ENCODE peak calls at places on chromosomes 1 and 21, in seven cellular contexts. Z is NCI-H1105, E is mammary epithelial cell, Y is brain microvascular endothelial cell, I is kidney tubule cell, S is mucosa of gallbladder, K is occipital lobe. T is an unnamed sample.

GRCh38 chr21:14551741-14552140 is 5.6 kb upstream of the SAMSN1 start:
- DNase-seq in K (no peak), Y (no peak), Z (no peak), I (peak; percentile 68), S (no peak), E (no peak), T (no peak)

GRCh38 chr1:169091480-169091941 is 15.0 kb upstream of the ATP1B1 start:
- DNase-seq in Z (no peak), S (no peak), K (peak; percentile 41), E (no peak), I (peak; percentile 98), Y (peak; percentile 35), T (no peak)

GRCh38 chr1:55015123-55015522 is 16.4 kb downstream of the BSND start:
- DNase-seq in Z (no peak), S (no peak), Y (no peak), E (no peak), K (no peak), I (no peak), T (no peak)

GRCh38 chr21:45019076-45019886 is 55.1 kb upstream of the ADARB1 start:
- DNase-seq in Z (no peak), S (no peak), K (no peak), Y (peak; percentile 54), E (no peak), I (no peak), T (no peak)

GRCh38 chr1:22625262-22625925 is 11.0 kb upstream of the C1QA start:
- DNase-seq in Z (no peak), I (no peak), Y (no peak), E (peak; percentile 4), S (no peak), K (no peak), T (no peak)

GRCh38 chr1:69836961-69837636 is 269.4 kb downstream of the LRRC7 start:
- DNase-seq in I (peak; percentile 46), Z (no peak), E (no peak), K (no peak), S (no peak), Y (peak; percentile 12), T (no peak)

GRCh38 chr1:233672732-233673131 is 58.8 kb downstream of the KCNK1 start:
- DNase-seq in K (no peak), Y (no peak), S (peak; percentile 43), Z (no peak), I (peak; percentile 30), E (no peak), T (no peak)

GRCh38 chr1:117365350-117366280 is 1.6 kb upstream of the MAN1A2 start:
- DNase-seq in Y (no peak), S (no peak), I (no peak), Z (no peak), K (no peak), E (no peak), T (no peak)

GRCh38 chr1:179298952-179299351 is 5.4 kb downstream of the SOAT1 start:
- DNase-seq in Z (no peak), E (no peak), S (no peak), Y (no peak), K (no peak), I (no peak), T (no peak)

GRCh38 chr21:29896884-29897283 is 42.9 kb downstream of the GRIK1 start:
- DNase-seq in I (no peak), Y (no peak), K (no peak), Z (no peak), S (no peak), E (no peak), T (no peak)